ENCODE peak calls at places on chromosomes 6 and 20, in four cellular contexts. X is H1, W is HepG2, C is GM12878. P is an unnamed sample.

GRCh38 chr6:131443514-131443913 is 129.5 kb upstream of the ARG1 start:
- DNase-seq in X (no peak), W (no peak), C (no peak), P (no peak)

GRCh38 chr20:33814238-33814712 is 3.1 kb downstream of the CHMP4B start:
- DNase-seq in X (no peak), W (no peak), C (no peak), P (no peak)

GRCh38 chr6:147709396-147710272 is 201.1 kb downstream of the SAMD5 start:
- DNase-seq in X (no peak), W (peak; percentile 7), C (no peak), P (no peak)

GRCh38 chr20:42063176-42063575 is 445.0 kb upstream of the CHD6 start:
- DNase-seq in X (no peak), W (no peak), C (no peak), P (no peak)

GRCh38 chr6:117615981-117616961 is 14.0 kb upstream of the GOPC start:
- DNase-seq in X (peak; percentile 53), W (no peak), C (no peak), P (no peak)

GRCh38 chr6:57267586-57268293 is 45.6 kb upstream of the RAB23 start:
- DNase-seq in X (peak; percentile 52), W (peak; percentile 65), C (peak; percentile 8), P (peak; percentile 42)

GRCh38 chr6:158040051-158040803 is 58.6 kb downstream of the SYNJ2 start:
- DNase-seq in X (no peak), W (peak; percentile 99), C (peak; percentile 58), P (peak; percentile 52)

GRCh38 chr6:22952076-22952475 is 382.7 kb downstream of the HDGFL1 start:
- DNase-seq in X (no peak), W (no peak), C (no peak), P (no peak)

GRCh38 chr6:144150673-144151009 is 324 bp downstream of the STX11 start:
- DNase-seq in X (no peak), W (no peak), C (no peak), P (no peak)

GRCh38 chr6:149060985-149061760 is 256.3 kb upstream of the TAB2 start:
- DNase-seq in X (no peak), W (peak; percentile 94), C (no peak), P (peak; percentile 43)

GRCh38 chr6:149061933-149062332 is 255.6 kb upstream of the TAB2 start:
- DNase-seq in X (no peak), W (no peak), C (no peak), P (no peak)

GRCh38 chr6:149062653-149063348 is 254.7 kb upstream of the TAB2 start:
- DNase-seq in X (no peak), W (no peak), C (no peak), P (no peak)

GRCh38 chr6:149059557-149059956 is 258.0 kb upstream of the TAB2 start:
- DNase-seq in X (no peak), W (no peak), C (no peak), P (no peak)

DNA sequence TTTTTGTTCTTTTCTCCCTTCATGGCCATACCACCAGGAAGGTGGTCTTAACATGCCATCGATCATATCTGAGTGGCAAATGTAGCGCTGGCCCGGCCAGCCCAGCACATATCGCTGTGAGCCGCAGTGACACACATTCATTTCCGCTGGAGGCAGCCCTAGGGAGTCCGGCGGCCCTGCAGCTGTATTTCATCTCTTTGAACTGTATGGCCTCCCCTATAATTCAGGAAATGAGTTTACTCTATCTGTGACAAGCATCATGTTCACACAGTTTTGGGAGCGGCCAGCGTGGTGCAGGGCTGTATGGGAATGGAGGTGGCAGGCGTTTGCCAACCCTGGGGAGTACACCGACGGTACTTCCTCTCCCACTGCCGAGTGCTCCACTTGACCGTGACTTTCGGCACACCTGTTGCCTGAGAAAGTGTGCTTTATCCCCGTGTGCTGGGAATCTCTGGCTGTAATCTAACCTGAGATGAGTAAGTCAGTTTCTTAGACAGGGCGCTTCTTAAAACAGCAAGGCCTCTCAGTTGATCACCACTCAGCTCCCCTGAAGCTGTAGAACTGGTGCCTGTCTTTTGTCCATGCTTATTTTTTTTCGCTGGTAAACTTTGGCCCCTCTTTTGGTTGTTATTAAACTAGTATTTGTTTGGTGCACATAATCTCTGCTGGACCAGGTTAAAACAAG is 257.1 kb upstream of the TAB2 start:
- DNase-seq in X (no peak), W (peak; percentile 20), C (peak; percentile 90), P (peak; percentile 59)
- TF ChIP-seq TCF12 in X (no peak), W (no peak), C (peak; percentile 69), P (peak; percentile 5)

GRCh38 chr20:2509468-2509781 is 710 bp upstream of the ZNF343 start:
- DNase-seq in X (no peak), W (no peak), C (no peak), P (no peak)

GRCh38 chr20:2508631-2509467 is at the start of gene ZNF343:
- DNase-seq in X (peak; percentile 77), W (peak; percentile 95), C (peak; percentile 58), P (peak; percentile 86)

GRCh38 chr20:2507875-2508630 is 662 bp downstream of the ZNF343 start:
- DNase-seq in X (no peak), W (peak; percentile 24), C (no peak), P (peak; percentile 61)

GRCh38 chr20:2509794-2510193 is 1.1 kb upstream of the ZNF343 start:
- DNase-seq in X (no peak), W (peak; percentile 45), C (no peak), P (no peak)

GRCh38 chr20:2507464-2507863 is 1.3 kb downstream of the ZNF343 start:
- DNase-seq in X (no peak), W (no peak), C (no peak), P (peak; percentile 33)
- TF ChIP-seq JUND in X (no peak), W (no peak), C (no peak), P (no peak)

GRCh38 chr6:38997128-38997761 is 51.3 kb upstream of the GLP1R start:
- DNase-seq in X (peak; percentile 82), W (peak; percentile 29), C (no peak), P (peak; percentile 49)
- TF ChIP-seq TCF12 in X (no peak), W (no peak), C (no peak), P (no peak)

DNA sequence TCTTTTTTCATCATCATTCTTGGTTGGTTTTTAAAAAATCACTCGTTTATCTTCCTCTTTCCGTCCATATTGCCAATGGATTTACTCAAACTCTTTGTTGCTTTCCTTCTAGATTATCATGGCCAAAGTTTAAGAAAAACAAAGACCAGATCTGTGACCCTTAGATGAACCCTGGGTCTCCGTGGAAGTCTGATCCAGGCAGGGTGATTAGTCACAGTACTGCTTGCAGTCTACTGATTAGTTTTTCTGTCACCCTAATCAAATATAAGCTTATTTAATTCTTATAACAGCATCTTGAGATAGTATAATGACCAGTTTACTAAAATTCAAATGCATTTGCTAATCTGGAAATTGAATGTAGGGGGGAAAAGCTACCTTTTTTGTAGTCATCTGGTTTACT is 6.0 kb upstream of the SMIM28 start:
- DNase-seq in X (no peak), W (no peak), C (no peak), P (no peak)
- TF ChIP-seq JUND in X (no peak), W (no peak), C (no peak), P (no peak)

GRCh38 chr20:57653910-57654309 is 33.7 kb upstream of the ZBP1 start:
- DNase-seq in X (no peak), W (no peak), C (no peak), P (peak; percentile 29)
- TF ChIP-seq TCF12 in X (no peak), W (no peak), C (no peak), P (no peak)

P was measured in SK-N-SH.